ENCODE peak calls at places on chromosome 21, in nine cellular contexts. X is SW 1271; G is A549; D is naive thymus-derived CD4-positive, alpha-beta T cell; M is iPS-NIHi11; W is Right ventricle myocardium superior; F is HFFc6; N is esophagus muscularis mucosa; P is activated CD4-positive, alpha-beta T cell treated with anti-CD3 and anti-CD28 coated beads, Interleukin-2, amount 50 U/mL, for 4 hours. Y is an unnamed sample.

GRCh38 chr21:35528109-35529042 is 479.3 kb upstream of the RUNX1 start:
- DNase-seq in W (peak), N (no peak), D (peak), G (no peak), P (no peak), X (no peak), M (no peak), F (no peak), Y (no peak)

GRCh38 chr21:46080171-46081021 is 17.5 kb upstream of the COL6A2 start:
- DNase-seq in F (no peak), P (no peak), G (no peak), X (no peak), W (peak), N (peak), D (no peak), M (no peak), Y (no peak)

GRCh38 chr21:43767980-43768867 is 7.9 kb downstream of the CSTB start:
- DNase-seq in G (peak), D (no peak), F (peak), N (no peak), W (peak), P (no peak), M (peak), X (no peak), Y (no peak)

GRCh38 chr21:18887922-18888602 is 484.5 kb upstream of the TMPRSS15 start:
- DNase-seq in X (no peak), F (no peak), P (no peak), D (no peak), W (no peak), N (no peak), G (no peak), M (no peak), Y (no peak)

GRCh38 chr21:29849735-29850176 is 90.0 kb downstream of the GRIK1 start:
- DNase-seq in X (no peak), M (peak), W (no peak), D (peak), G (peak), N (no peak), F (peak), P (peak), Y (peak)

GRCh38 chr21:44582980-44583799 is 2.8 kb upstream of the KRTAP10-5 start:
- DNase-seq in P (no peak), W (no peak), X (no peak), D (no peak), M (no peak), F (peak), N (peak), G (no peak), Y (no peak)

GRCh38 chr21:43001316-43001715 is 27.0 kb downstream of the PKNOX1 start:
- DNase-seq in X (no peak), G (no peak), F (no peak), N (no peak), D (no peak), W (no peak), M (no peak), P (no peak), Y (no peak)

GRCh38 chr21:40155563-40155962 is 288.3 kb downstream of the PCP4 start:
- DNase-seq in F (no peak), G (no peak), D (no peak), M (no peak), P (no peak), X (no peak), N (no peak), W (no peak), Y (no peak)

GRCh38 chr21:34781508-34781907 is 112.7 kb downstream of the CLIC6 start:
- DNase-seq in P (no peak), G (no peak), X (no peak), M (no peak), F (no peak), D (no peak), N (peak), W (no peak), Y (no peak)

GRCh38 chr21:35648512-35648911 is 411.8 kb downstream of the SETD4 start:
- DNase-seq in N (peak), M (no peak), X (no peak), W (no peak), F (no peak), P (no peak), D (no peak), G (no peak), Y (no peak)

GRCh38 chr21:31554511-31555022 is 104.9 kb upstream of the SOD1 start:
- DNase-seq in X (no peak), G (no peak), M (peak), D (no peak), P (peak), F (no peak), W (no peak), N (no peak), Y (no peak)

GRCh38 chr21:43880111-43880985 is 15.3 kb downstream of the AGPAT3 start:
- DNase-seq in M (no peak), G (no peak), D (no peak), W (no peak), X (no peak), N (no peak), F (peak), P (no peak), Y (no peak)

GRCh38 chr21:26833460-26833939 is 11.7 kb downstream of the ADAMTS1 start:
- DNase-seq in M (no peak), F (no peak), G (no peak), D (no peak), X (no peak), N (no peak), P (no peak), W (no peak), Y (no peak)

GRCh38 chr21:41360072-41360821 is 1.6 kb upstream of the MX2 start:
- DNase-seq in M (no peak), X (no peak), G (no peak), F (no peak), P (no peak), W (peak), D (no peak), N (no peak), Y (no peak)

GRCh38 chr21:37055271-37055855 is 17.5 kb downstream of the PIGP start:
- DNase-seq in P (no peak), D (no peak), N (no peak), X (no peak), M (no peak), G (no peak), F (no peak), W (no peak), Y (no peak)

GRCh38 chr21:42677339-42678117 is 24.1 kb downstream of the PDE9A start:
- DNase-seq in F (no peak), P (no peak), M (no peak), X (no peak), D (no peak), W (no peak), N (no peak), G (no peak), Y (peak)

GRCh38 chr21:33940164-33940563 is 24.6 kb upstream of the ATP5PO start:
- DNase-seq in G (no peak), X (no peak), M (no peak), F (peak), P (no peak), N (no peak), W (no peak), D (no peak), Y (no peak)

GRCh38 chr21:28439852-28440251 is 552.8 kb downstream of the LTN1 start:
- DNase-seq in F (peak), W (no peak), P (no peak), G (no peak), X (no peak), M (no peak), D (no peak), N (no peak), Y (no peak)

GRCh38 chr21:45970674-45971486 is 10.7 kb upstream of the COL6A1 start:
- DNase-seq in G (peak), P (peak), D (no peak), X (no peak), W (peak), M (peak), N (no peak), F (no peak), Y (no peak)